ENCODE peak calls at places on chromosomes 13 and 19, in eight cellular contexts. H is HCT116; Y is ovary; J is tibial artery; P is adipocyte; Q is gastrocnemius medialis; R is CD8-positive, alpha-beta T cell; O is heart left ventricle. B is an unnamed sample. For H3K36me3 and H3K9me3, the result is how much of the 10 kb centered on the place peaks cover.

GRCh38 chr13:99083976-99084375 is 106.1 kb upstream of the DOCK9 start:
- DNase-seq in H (no peak), Y (no peak), J (no peak), P (no peak), Q (no peak), R (peak), O (no peak), B (no peak)

GRCh38 chr13:71712988-71713653 is 153.9 kb downstream of the DACH1 start:
- DNase-seq in H (no peak), Y (no peak), J (no peak), P (no peak), Q (no peak), R (no peak), O (peak), B (no peak)

GRCh38 chr13:20170931-20171330 is 10.1 kb upstream of the GJA3 start:
- DNase-seq in H (no peak), Y (no peak), J (no peak), P (no peak), Q (no peak), R (no peak), O (no peak), B (no peak)

GRCh38 chr19:2538096-2538757 is 62.3 kb downstream of the GADD45B start:
- DNase-seq in H (no peak), Y (no peak), J (no peak), P (no peak), Q (no peak), R (no peak), O (no peak), B (no peak)

GRCh38 chr13:27523345-27524073 is 73.1 kb upstream of the MTIF3 start:
- DNase-seq in H (no peak), Y (no peak), J (no peak), P (no peak), Q (no peak), R (no peak), O (no peak), B (no peak)

GRCh38 chr13:41652735-41653361 is 195.5 kb downstream of the RGCC start:
- DNase-seq in H (peak), Y (no peak), J (no peak), P (peak), Q (no peak), R (peak), O (no peak), B (no peak)

GRCh38 chr13:113187263-113187669 is 21.2 kb downstream of the PCID2 start:
- DNase-seq in H (peak), Y (no peak), J (peak), P (peak), Q (peak), R (peak), O (peak), B (peak)

GRCh38 chr13:46341112-46341711 is 45.8 kb downstream of the RUBCNL start:
- DNase-seq in H (no peak), Y (no peak), J (no peak), P (no peak), Q (no peak), R (no peak), O (no peak), B (peak)

GRCh38 chr19:14473073-14473790 is 1.9 kb downstream of the PTGER1 start:
- DNase-seq in H (no peak), Y (no peak), J (no peak), P (no peak), Q (no peak), R (no peak), O (no peak), B (no peak)

GRCh38 chr19:14470031-14470876 is 4.9 kb downstream of the PTGER1 start:
- DNase-seq in H (no peak), Y (no peak), J (no peak), P (no peak), Q (no peak), R (no peak), O (no peak), B (no peak)

GRCh38 chr19:14471436-14472187 is 3.5 kb downstream of the PTGER1 start:
- DNase-seq in H (no peak), Y (peak), J (no peak), P (no peak), Q (no peak), R (no peak), O (no peak), B (no peak)

GRCh38 chr19:14473915-14474578 is 1.1 kb downstream of the PTGER1 start:
- DNase-seq in H (no peak), Y (no peak), J (no peak), P (no peak), Q (no peak), R (no peak), O (no peak), B (no peak)

DNA sequence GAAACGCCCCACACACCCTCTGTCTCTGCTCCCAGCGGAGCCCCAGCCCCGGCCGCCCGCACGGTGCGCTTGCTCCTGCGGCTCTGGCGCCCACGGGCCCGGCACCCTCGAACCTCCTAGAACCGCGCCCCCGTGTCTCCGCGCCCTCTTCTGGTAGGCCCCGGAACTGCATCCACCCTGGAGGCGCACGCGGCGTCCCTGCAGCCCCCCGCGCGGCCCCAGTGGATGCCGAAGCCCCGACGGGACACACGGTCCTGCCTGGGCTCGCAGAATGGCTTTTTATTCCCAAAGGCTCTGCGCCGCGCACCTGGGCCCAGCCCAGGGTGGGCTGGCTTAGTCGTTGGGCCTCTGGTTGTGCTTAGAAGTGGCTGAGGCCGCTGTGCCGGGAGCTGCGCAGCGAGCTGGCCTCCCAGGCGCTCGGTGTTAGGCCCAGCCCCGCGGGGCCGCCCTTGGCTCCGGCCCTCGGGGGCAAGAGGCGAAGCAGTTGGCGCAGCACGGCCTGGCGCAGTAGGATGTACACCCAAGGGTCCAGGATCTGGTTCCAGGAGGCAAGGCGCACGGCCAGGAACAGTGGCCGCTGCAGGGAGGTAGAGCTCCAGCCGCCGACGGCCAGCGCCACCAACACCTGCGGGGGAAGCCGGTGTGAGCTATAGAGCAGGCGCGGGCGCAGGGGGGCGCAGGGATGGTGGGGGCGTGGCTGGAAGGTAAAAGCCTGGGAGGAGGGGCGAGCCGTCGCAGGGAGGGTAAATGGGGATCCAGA is 2.8 kb downstream of the PTGER1 start:
- DNase-seq in H (peak), Y (peak), J (peak), P (peak), Q (no peak), R (peak), O (peak), B (peak)
- H3K4me3 ChIP-seq in H (no peak), Y (no peak), J (no peak), P (no peak), Q (no peak), R (peak), O (peak), B (no peak)

DNA sequence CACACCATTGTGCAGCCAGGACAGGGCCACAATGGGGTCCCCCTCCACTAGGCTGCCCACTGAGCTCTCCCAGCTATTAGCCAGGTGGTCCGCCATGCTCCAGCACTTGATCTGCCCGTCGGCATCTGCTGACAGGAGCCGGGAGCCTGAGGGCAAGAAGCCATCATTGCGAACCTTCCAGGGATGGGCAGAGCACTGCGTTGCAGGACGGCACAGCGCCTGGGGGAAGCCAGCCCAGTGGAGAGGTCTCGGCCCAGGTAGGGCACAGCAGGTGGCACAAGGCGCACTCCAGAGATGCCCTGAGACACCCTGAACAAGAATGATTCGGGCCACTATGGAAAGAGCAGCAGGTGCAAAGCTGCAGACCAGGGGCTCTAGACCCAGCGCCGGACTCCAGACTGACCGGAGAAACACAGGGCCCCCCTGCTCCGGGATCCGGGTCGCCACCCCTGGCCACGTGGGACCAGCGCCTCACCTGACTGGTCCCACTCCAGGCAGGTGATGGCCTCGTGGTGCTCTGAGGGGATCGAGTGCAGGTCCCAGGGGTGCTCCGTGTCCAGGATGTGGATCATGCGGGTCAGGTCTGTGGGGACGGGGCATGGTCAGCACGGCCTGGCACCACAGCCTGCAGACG is 3.2 kb downstream of the MED16 start:
- DNase-seq in H (no peak), Y (no peak), J (no peak), P (no peak), Q (no peak), R (no peak), O (no peak), B (no peak)
- H3K36me3 ChIP-seq in H (under half), Y (under half), J (half or more), P (under half), Q (under half), R (under half), O (under half), B (under half)

DNA sequence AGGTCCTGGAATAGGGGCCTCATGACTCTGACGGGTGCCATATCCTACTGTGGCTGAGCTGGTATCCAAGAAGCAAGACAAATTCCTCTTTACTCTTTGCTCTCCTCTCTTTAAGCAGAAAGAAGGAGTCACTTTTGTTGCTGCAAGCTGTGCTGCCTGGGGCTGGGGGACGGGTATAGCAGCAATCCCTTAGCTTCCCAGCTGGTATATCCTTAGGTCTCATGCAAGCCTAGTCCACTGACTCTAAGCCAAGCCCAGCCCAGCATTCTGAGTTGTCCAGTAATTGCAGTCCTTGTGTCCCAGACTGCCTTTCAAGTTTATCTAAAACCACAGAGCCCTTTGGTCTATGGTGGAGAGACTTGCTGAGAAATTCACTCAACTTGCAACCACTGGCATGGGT is 893.0 kb upstream of the PRR20A start:
- DNase-seq in H (no peak), Y (no peak), J (no peak), P (no peak), Q (no peak), R (no peak), O (no peak), B (no peak)
- H3K9me3 ChIP-seq in H (under half), Y (under half), J (under half), P (under half), Q (under half), R (under half), O (under half), B (under half)

GRCh38 chr13:48233097-48233885 is at the start of gene ITM2B:
- DNase-seq in H (peak), Y (peak), J (peak), P (peak), Q (peak), R (peak), O (peak), B (peak)
- H3K4me3 ChIP-seq in H (peak), Y (peak), J (peak), P (peak), Q (peak), R (peak), O (peak), B (peak)

GRCh38 chr19:49997709-49998108 is 27.5 kb downstream of the VRK3 start:
- DNase-seq in H (peak), Y (no peak), J (no peak), P (peak), Q (no peak), R (no peak), O (no peak), B (peak)
- H3K36me3 ChIP-seq in H (under half), Y (under half), J (half or more), P (half or more), Q (under half), R (under half), O (half or more), B (half or more)

GRCh38 chr19:33283578-33283977 is 18.8 kb downstream of the CEBPA start:
- DNase-seq in H (no peak), Y (no peak), J (no peak), P (no peak), Q (no peak), R (no peak), O (no peak), B (no peak)

GRCh38 chr19:33280351-33280921 is 21.9 kb downstream of the CEBPA start:
- DNase-seq in H (no peak), Y (no peak), J (no peak), P (no peak), Q (no peak), R (no peak), O (no peak), B (no peak)

GRCh38 chr19:33279430-33280350 is 22.6 kb downstream of the CEBPA start:
- DNase-seq in H (no peak), Y (no peak), J (no peak), P (no peak), Q (no peak), R (no peak), O (no peak), B (no peak)

GRCh38 chr19:33282036-33282686 is 20.2 kb downstream of the CEBPA start:
- DNase-seq in H (no peak), Y (no peak), J (no peak), P (no peak), Q (no peak), R (no peak), O (no peak), B (peak)

DNA sequence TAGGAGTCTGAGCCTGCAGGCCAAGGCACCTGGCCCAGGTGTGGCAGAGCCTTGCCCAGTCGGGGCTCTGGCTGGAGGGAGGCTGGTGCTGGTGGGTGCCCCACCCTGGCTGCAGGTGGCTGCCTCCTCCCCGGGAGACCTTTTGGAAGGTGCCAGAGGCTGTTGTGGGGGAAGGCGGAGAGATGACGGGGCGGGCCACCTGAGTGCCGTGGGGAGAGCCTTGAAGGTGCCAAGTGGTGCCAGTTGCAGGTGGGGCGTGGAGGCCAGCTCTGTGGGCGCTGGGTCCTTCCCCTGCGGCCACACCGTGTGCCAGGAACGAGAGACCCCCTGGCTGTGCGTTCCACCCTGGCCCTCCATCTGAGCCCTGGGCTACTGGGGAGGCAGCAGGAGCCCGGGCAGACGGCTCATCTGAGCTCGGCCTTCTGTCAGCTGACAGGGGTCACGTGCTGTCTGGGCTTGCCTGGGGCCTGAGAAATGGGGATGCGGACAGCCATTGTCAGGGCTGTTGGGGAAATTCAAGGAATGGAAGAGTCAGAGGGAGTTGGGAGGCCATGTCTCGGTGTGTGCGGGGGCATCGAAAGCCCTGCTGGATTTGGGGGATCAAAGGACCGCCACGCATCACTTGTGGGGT is 20.9 kb downstream of the CEBPA start:
- DNase-seq in H (no peak), Y (no peak), J (no peak), P (no peak), Q (no peak), R (no peak), O (no peak), B (no peak)
- H3K9me3 ChIP-seq in H (under half), Y (under half), J (under half), P (under half), Q (under half), R (under half), O (under half), B (under half)

DNA sequence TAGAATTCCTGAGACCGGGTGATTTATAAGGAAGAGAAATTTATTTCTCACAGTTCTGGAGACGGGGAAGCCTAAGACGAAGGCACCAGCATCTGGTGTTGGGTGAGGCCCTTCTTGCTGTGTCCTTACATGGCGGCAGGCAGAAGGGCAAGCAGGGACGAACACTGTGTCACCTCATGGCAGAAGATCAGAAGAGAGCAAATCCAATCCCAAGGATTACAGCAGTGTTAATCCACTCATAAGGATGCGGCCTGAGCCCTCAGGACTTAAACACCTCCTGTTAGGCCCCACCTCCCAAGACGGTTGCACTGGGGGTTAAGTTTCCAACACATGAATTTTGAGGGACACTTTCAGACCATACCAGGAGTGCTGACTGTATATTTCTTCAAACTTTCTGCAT is 6.7 kb upstream of the FBL start:
- DNase-seq in H (no peak), Y (no peak), J (no peak), P (no peak), Q (no peak), R (no peak), O (no peak), B (no peak)
- H3K4me3 ChIP-seq in H (no peak), Y (no peak), J (no peak), P (no peak), Q (no peak), R (no peak), O (no peak), B (no peak)

DNA sequence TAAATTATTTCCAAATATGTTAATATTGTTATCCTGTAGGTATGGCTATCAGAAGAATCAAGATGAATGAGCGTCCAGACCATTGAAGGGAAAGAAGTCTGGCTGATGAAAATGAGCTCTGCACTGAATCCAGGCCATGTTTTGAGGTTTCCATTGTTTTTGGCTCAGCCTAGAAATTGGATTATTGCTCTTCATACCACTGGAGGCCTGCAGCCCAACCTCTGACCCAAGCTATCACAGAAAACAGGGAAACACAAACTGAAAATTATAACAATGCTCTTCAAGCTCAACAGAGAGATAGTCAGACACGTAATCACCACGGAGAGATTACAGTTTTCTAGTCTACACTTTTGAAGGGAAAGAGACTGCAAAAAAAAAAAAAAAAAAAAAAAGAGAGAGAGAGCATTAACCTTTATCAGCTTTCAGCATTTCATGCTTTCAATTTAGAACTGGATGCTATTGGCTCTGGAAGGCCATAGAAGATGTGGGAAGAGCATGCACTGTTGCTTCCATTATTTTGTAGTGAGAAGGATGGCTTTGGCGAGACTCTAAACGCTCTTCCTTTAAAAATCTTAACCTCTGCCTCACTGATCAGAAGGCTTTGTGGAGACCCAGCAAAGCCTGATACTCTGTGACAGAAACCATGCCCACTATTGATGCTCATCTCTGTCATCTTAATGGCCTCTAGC is 10.8 kb downstream of the EDNRB start:
- DNase-seq in H (no peak), Y (peak), J (no peak), P (no peak), Q (no peak), R (no peak), O (peak), B (no peak)
- H3K36me3 ChIP-seq in H (under half), Y (under half), J (under half), P (under half), Q (under half), R (under half), O (under half), B (under half)

GRCh38 chr19:19674315-19674714 is 5.7 kb downstream of the ZNF101 start:
- DNase-seq in H (no peak), Y (no peak), J (peak), P (no peak), Q (no peak), R (no peak), O (no peak), B (no peak)

GRCh38 chr19:19677579-19677978 is 8.9 kb downstream of the ZNF101 start:
- DNase-seq in H (no peak), Y (no peak), J (peak), P (no peak), Q (no peak), R (no peak), O (no peak), B (no peak)

GRCh38 chr19:19679176-19680073 is 10.8 kb downstream of the ZNF101 start:
- DNase-seq in H (no peak), Y (no peak), J (no peak), P (no peak), Q (no peak), R (no peak), O (no peak), B (no peak)
- H3K9me3 ChIP-seq in H (under half), Y (under half), J (under half), P (half or more), Q (under half), R (half or more), O (under half), B (half or more)